ENCODE peak calls at places on chromosomes 16 and 17, in nine cellular contexts. One of them, this sample, is unnamed.

GRCh38 chr17:80175411-80175810 is 5.6 kb downstream of the CARD14 start:
- DNase-seq in foreskin fibroblast: peak
- DNase-seq in GM19239: no peak
- DNase-seq in activated CD4-positive, alpha-beta T cell treated with anti-CD3 and anti-CD28 coated beads, Interleukin-2, amount 50 U/mL, for 1 hour: no peak
- DNase-seq in germinal center: no peak
- DNase-seq in body of pancreas: peak
- DNase-seq in bronchial epithelial cell: peak
- DNase-seq in adrenal gland: no peak
- DNase-seq in SW 1271: no peak
- DNase-seq in this sample: no peak

GRCh38 chr16:30122621-30123160 is 329 bp downstream of the MAPK3 start:
- DNase-seq in foreskin fibroblast: peak
- DNase-seq in GM19239: no peak
- DNase-seq in activated CD4-positive, alpha-beta T cell treated with anti-CD3 and anti-CD28 coated beads, Interleukin-2, amount 50 U/mL, for 1 hour: peak
- DNase-seq in germinal center: no peak
- DNase-seq in body of pancreas: no peak
- DNase-seq in bronchial epithelial cell: no peak
- DNase-seq in adrenal gland: no peak
- DNase-seq in SW 1271: no peak
- DNase-seq in this sample: no peak

GRCh38 chr17:81902023-81902652 is at the start of gene NPB:
- DNase-seq in foreskin fibroblast: peak
- DNase-seq in GM19239: no peak
- DNase-seq in activated CD4-positive, alpha-beta T cell treated with anti-CD3 and anti-CD28 coated beads, Interleukin-2, amount 50 U/mL, for 1 hour: no peak
- DNase-seq in germinal center: no peak
- DNase-seq in body of pancreas: peak
- DNase-seq in bronchial epithelial cell: no peak
- DNase-seq in adrenal gland: no peak
- DNase-seq in SW 1271: no peak
- DNase-seq in this sample: no peak

GRCh38 chr17:5705081-5705875 is 121.0 kb upstream of the NLRP1 start:
- DNase-seq in foreskin fibroblast: peak
- DNase-seq in GM19239: no peak
- DNase-seq in activated CD4-positive, alpha-beta T cell treated with anti-CD3 and anti-CD28 coated beads, Interleukin-2, amount 50 U/mL, for 1 hour: no peak
- DNase-seq in germinal center: peak
- DNase-seq in body of pancreas: no peak
- DNase-seq in bronchial epithelial cell: no peak
- DNase-seq in adrenal gland: no peak
- DNase-seq in SW 1271: no peak
- DNase-seq in this sample: no peak

GRCh38 chr16:35186045-35186759 is 1726.8 kb downstream of the TP53TG3F start:
- DNase-seq in foreskin fibroblast: no peak
- DNase-seq in GM19239: no peak
- DNase-seq in activated CD4-positive, alpha-beta T cell treated with anti-CD3 and anti-CD28 coated beads, Interleukin-2, amount 50 U/mL, for 1 hour: no peak
- DNase-seq in germinal center: no peak
- DNase-seq in body of pancreas: no peak
- DNase-seq in bronchial epithelial cell: no peak
- DNase-seq in adrenal gland: no peak
- DNase-seq in SW 1271: no peak
- DNase-seq in this sample: no peak

GRCh38 chr17:41547921-41548843 is 20.1 kb upstream of the KRT19 start:
- DNase-seq in foreskin fibroblast: peak
- DNase-seq in GM19239: no peak
- DNase-seq in activated CD4-positive, alpha-beta T cell treated with anti-CD3 and anti-CD28 coated beads, Interleukin-2, amount 50 U/mL, for 1 hour: no peak
- DNase-seq in germinal center: no peak
- DNase-seq in body of pancreas: peak
- DNase-seq in bronchial epithelial cell: peak
- DNase-seq in adrenal gland: peak
- DNase-seq in SW 1271: peak
- DNase-seq in this sample: no peak

GRCh38 chr16:86391987-86392386 is 118.3 kb upstream of the FOXF1 start:
- DNase-seq in foreskin fibroblast: peak
- DNase-seq in GM19239: no peak
- DNase-seq in activated CD4-positive, alpha-beta T cell treated with anti-CD3 and anti-CD28 coated beads, Interleukin-2, amount 50 U/mL, for 1 hour: no peak
- DNase-seq in germinal center: no peak
- DNase-seq in body of pancreas: no peak
- DNase-seq in bronchial epithelial cell: no peak
- DNase-seq in adrenal gland: no peak
- DNase-seq in SW 1271: no peak
- DNase-seq in this sample: no peak

GRCh38 chr17:2138318-2138717 is 83.4 kb downstream of the HIC1 start:
- DNase-seq in foreskin fibroblast: no peak
- DNase-seq in GM19239: peak
- DNase-seq in activated CD4-positive, alpha-beta T cell treated with anti-CD3 and anti-CD28 coated beads, Interleukin-2, amount 50 U/mL, for 1 hour: peak
- DNase-seq in germinal center: peak
- DNase-seq in body of pancreas: no peak
- DNase-seq in bronchial epithelial cell: no peak
- DNase-seq in adrenal gland: peak
- DNase-seq in SW 1271: no peak
- DNase-seq in this sample: no peak

GRCh38 chr17:77693301-77693700 is 265.2 kb upstream of the TNRC6C start:
- DNase-seq in foreskin fibroblast: no peak
- DNase-seq in GM19239: no peak
- DNase-seq in activated CD4-positive, alpha-beta T cell treated with anti-CD3 and anti-CD28 coated beads, Interleukin-2, amount 50 U/mL, for 1 hour: no peak
- DNase-seq in germinal center: no peak
- DNase-seq in body of pancreas: no peak
- DNase-seq in bronchial epithelial cell: no peak
- DNase-seq in adrenal gland: no peak
- DNase-seq in SW 1271: no peak
- DNase-seq in this sample: no peak

GRCh38 chr17:48153711-48154642 is 46.4 kb downstream of the SNX11 start:
- DNase-seq in foreskin fibroblast: peak
- DNase-seq in GM19239: no peak
- DNase-seq in activated CD4-positive, alpha-beta T cell treated with anti-CD3 and anti-CD28 coated beads, Interleukin-2, amount 50 U/mL, for 1 hour: no peak
- DNase-seq in germinal center: no peak
- DNase-seq in body of pancreas: peak
- DNase-seq in bronchial epithelial cell: peak
- DNase-seq in adrenal gland: peak
- DNase-seq in SW 1271: no peak
- DNase-seq in this sample: no peak

GRCh38 chr17:72618018-72618509 is 474.4 kb downstream of the SLC39A11 start:
- DNase-seq in foreskin fibroblast: peak
- DNase-seq in GM19239: peak
- DNase-seq in activated CD4-positive, alpha-beta T cell treated with anti-CD3 and anti-CD28 coated beads, Interleukin-2, amount 50 U/mL, for 1 hour: peak
- DNase-seq in germinal center: no peak
- DNase-seq in body of pancreas: peak
- DNase-seq in bronchial epithelial cell: peak
- DNase-seq in adrenal gland: no peak
- DNase-seq in SW 1271: no peak
- DNase-seq in this sample: no peak

This sample was measured in hippocampal formation.